ENCODE peak calls at places on chromosomes 7 and 10, in nine cellular contexts. V is breast epithelium, W is spleen, X is Panc1, L is HCT116, Y is stomach, H is HL-60, E is SK-N-SH, O is transverse colon. S is an unnamed sample. For H3K27me3, the result is how much of the 10 kb centered on the place peaks cover.

GRCh38 chr10:70255329-70256299 is 22.4 kb upstream of the PPA1 start:
- DNase-seq in V (peak), W (no peak), X (no peak), L (peak), Y (no peak), H (no peak), E (no peak), O (peak), S (peak)

GRCh38 chr7:155846156-155846555 is 33.9 kb upstream of the SHH start:
- DNase-seq in V (no peak), W (no peak), X (no peak), L (no peak), Y (no peak), H (no peak), E (no peak), O (no peak), S (no peak)

GRCh38 chr10:124138195-124138882 is 44.9 kb upstream of the CHST15 start:
- DNase-seq in V (peak), W (no peak), X (no peak), L (no peak), Y (no peak), H (no peak), E (no peak), O (no peak), S (no peak)

GRCh38 chr7:28183627-28184026 is 3.0 kb upstream of the JAZF1 start:
- DNase-seq in V (no peak), W (no peak), X (no peak), L (no peak), Y (no peak), H (no peak), E (peak), O (no peak), S (no peak)

GRCh38 chr7:131721660-131722059 is 165.2 kb upstream of the PODXL start:
- DNase-seq in V (no peak), W (no peak), X (no peak), L (no peak), Y (no peak), H (no peak), E (no peak), O (no peak), S (no peak)

GRCh38 chr10:14617125-14617524 is 157.6 kb downstream of the FAM107B start:
- DNase-seq in V (no peak), W (no peak), X (no peak), L (no peak), Y (no peak), H (no peak), E (no peak), O (no peak), S (no peak)

GRCh38 chr7:129644634-129645230 is 33.2 kb downstream of the NRF1 start:
- DNase-seq in V (no peak), W (no peak), X (peak), L (peak), Y (no peak), H (no peak), E (peak), O (no peak), S (no peak)

GRCh38 chr7:8443871-8444756 is 10.7 kb downstream of the NXPH1 start:
- DNase-seq in V (no peak), W (peak), X (no peak), L (no peak), Y (no peak), H (no peak), E (no peak), O (no peak), S (no peak)

GRCh38 chr7:123199869-123200268 is at the start of gene SLC13A1:
- DNase-seq in V (no peak), W (no peak), X (no peak), L (no peak), Y (no peak), H (no peak), E (no peak), O (no peak), S (no peak)

GRCh38 chr7:91031757-91032156 is 232.5 kb upstream of the FZD1 start:
- DNase-seq in V (no peak), W (no peak), X (no peak), L (no peak), Y (no peak), H (no peak), E (no peak), O (no peak), S (no peak)

GRCh38 chr7:37488163-37488759 is 39.6 kb upstream of the ELMO1 start:
- DNase-seq in V (no peak), W (no peak), X (no peak), L (no peak), Y (no peak), H (no peak), E (no peak), O (no peak), S (no peak)

GRCh38 chr10:49649294-49649693 is 30.2 kb upstream of the C10orf53 start:
- DNase-seq in V (no peak), W (no peak), X (no peak), L (no peak), Y (peak), H (peak), E (no peak), O (no peak), S (no peak)

GRCh38 chr7:140230862-140231778 is 54.3 kb upstream of the KDM7A start:
- DNase-seq in V (peak), W (peak), X (no peak), L (peak), Y (peak), H (no peak), E (peak), O (peak), S (peak)

GRCh38 chr10:47061776-47062175 is 150.5 kb downstream of the PTPN20 start:
- DNase-seq in V (no peak), W (peak), X (no peak), L (no peak), Y (no peak), H (no peak), E (no peak), O (no peak), S (no peak)

GRCh38 chr10:43227911-43228782 is 38.7 kb downstream of the RASGEF1A start:
- DNase-seq in V (no peak), W (peak), X (no peak), L (no peak), Y (no peak), H (no peak), E (no peak), O (peak), S (no peak)

GRCh38 chr10:30529373-30529998 is 95.5 kb downstream of the MAP3K8 start:
- DNase-seq in V (peak), W (peak), X (no peak), L (no peak), Y (peak), H (peak), E (no peak), O (peak), S (peak)

GRCh38 chr7:123727071-123727837 is 21.5 kb downstream of the WASL start:
- DNase-seq in V (no peak), W (no peak), X (no peak), L (no peak), Y (no peak), H (no peak), E (no peak), O (no peak), S (no peak)

DNA sequence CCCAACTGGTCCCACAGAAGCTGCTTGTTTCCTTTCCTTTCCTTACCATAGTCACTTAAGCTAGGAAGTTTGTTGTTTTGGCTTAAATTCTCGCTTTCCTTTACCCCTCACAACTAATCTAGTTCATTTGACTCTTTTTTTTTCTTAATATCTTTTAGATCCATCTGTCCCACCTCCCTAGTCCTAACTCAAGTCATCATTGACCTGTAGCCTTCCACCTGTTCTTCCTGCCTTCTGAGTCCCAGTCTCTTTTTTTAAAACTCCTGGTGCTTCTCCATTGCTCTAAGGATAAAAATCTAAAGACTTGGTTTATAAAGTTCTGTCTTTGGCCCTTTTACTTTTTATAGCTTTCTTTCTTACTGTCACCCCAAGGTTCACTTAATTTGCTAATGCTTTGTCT is 47.6 kb downstream of the RALA start:
- DNase-seq in V (no peak), W (no peak), X (no peak), L (no peak), Y (no peak), H (no peak), E (no peak), O (no peak), S (no peak)
- TF ChIP-seq POLR2AphosphoS5 in V (no peak), W (no peak), X (no peak), L (no peak), Y (no peak), H (no peak), E (no peak), O (no peak), S (no peak)

GRCh38 chr10:104139221-104139620 is 17.2 kb downstream of the SFR1 start:
- DNase-seq in V (no peak), W (no peak), X (no peak), L (no peak), Y (no peak), H (no peak), E (peak), O (no peak), S (no peak)
- TF ChIP-seq CTCF in V (no peak), W (no peak), X (peak), L (peak), Y (no peak), H (peak), E (peak), O (no peak), S (no peak)

DNA sequence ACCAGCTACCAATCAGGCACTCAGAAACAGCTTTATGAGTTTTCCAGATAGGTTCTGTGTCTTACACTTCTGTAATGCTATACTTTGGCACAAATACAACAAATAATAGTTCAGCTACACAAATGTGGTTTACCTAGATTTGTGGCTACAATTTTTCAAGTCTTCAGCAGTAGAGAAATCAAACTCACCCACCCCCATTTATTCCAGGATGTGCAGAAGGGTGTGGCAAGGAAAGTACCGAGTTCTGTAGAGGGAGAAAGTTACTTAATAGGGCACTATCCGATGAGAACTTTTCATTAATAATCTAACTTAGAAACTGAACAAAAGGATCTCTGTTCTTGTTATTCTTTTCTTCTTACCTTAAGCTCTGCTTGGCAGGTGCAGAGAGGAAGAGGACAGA is 30.3 kb upstream of the ATP6V0A4 start:
- DNase-seq in V (no peak), W (no peak), X (no peak), L (no peak), Y (no peak), H (no peak), E (no peak), O (no peak), S (no peak)
- H3K27me3 ChIP-seq in V (under half), W (under half), X (under half), L (under half), Y (under half), H (under half), E (under half), O (under half), S (under half)

DNA sequence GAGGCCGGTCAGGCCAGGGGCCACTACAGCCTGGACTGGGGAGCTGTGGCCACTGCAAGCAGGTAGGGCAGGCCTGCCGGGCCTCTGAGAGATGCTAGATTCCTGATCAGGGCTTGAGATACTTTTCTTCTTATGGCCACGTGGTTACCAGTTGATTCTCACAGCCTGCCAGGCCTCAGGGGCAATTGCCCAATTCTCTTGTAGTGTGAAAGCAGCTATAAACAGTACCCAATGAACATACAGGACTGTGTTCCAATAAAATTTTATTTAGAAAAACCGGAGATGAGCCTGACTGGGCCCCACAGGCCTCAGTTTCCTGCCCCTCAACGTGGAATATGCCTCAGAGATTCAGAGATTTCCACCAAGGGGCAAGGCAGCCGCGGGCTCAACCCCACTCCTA is 475.2 kb downstream of the TCERG1L start:
- DNase-seq in V (no peak), W (no peak), X (no peak), L (no peak), Y (no peak), H (no peak), E (no peak), O (no peak), S (no peak)
- TF ChIP-seq POLR2AphosphoS5 in V (no peak), W (no peak), X (no peak), L (no peak), Y (no peak), H (no peak), E (no peak), O (no peak), S (no peak)

GRCh38 chr10:111756541-111757061 is 427.0 kb downstream of the GPAM start:
- DNase-seq in V (no peak), W (no peak), X (peak), L (peak), Y (no peak), H (no peak), E (peak), O (peak), S (peak)
- TF ChIP-seq CTCF in V (peak), W (no peak), X (peak), L (peak), Y (no peak), H (no peak), E (no peak), O (peak), S (no peak)

GRCh38 chr10:6602021-6602699 is 22.1 kb upstream of the PRKCQ start:
- DNase-seq in V (no peak), W (no peak), X (no peak), L (no peak), Y (no peak), H (no peak), E (no peak), O (no peak), S (no peak)

GRCh38 chr10:6603142-6604125 is 23.4 kb upstream of the PRKCQ start:
- DNase-seq in V (no peak), W (no peak), X (no peak), L (no peak), Y (no peak), H (no peak), E (no peak), O (no peak), S (no peak)

GRCh38 chr10:6600224-6600987 is 20.3 kb upstream of the PRKCQ start:
- DNase-seq in V (no peak), W (no peak), X (no peak), L (no peak), Y (no peak), H (no peak), E (no peak), O (no peak), S (no peak)

GRCh38 chr10:6602700-6603084 is 22.6 kb upstream of the PRKCQ start:
- DNase-seq in V (no peak), W (no peak), X (no peak), L (no peak), Y (no peak), H (no peak), E (no peak), O (no peak), S (no peak)

DNA sequence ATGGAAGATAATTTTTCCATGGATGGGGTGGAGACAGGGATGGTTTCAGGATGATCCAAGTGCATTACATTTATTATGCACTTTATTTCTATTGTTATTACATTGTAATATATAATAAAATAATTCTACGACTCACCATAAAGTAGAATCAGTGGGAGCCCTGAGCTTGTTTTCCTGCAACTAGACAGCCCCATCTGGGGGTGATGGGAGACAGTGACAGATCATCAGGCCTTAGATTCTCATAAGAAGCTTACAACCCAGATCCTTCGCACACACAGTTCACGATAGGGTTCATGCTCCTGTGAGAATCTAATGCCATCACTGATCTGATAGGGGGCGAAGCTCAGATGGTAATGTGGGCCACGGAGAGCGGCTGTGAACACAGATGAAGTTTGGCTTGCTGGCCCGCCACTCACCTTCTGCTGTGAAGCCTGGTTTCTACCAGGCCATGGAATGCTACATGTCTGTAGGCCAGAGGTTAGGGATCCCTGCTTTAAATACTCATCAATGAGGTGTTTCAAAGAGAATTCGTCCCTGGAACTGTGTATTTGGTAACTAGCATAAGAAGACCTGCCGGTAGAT is 21.2 kb upstream of the PRKCQ start:
- DNase-seq in V (no peak), W (no peak), X (no peak), L (no peak), Y (no peak), H (no peak), E (no peak), O (no peak), S (no peak)
- H3K27me3 ChIP-seq in V (under half), W (under half), X (under half), L (half or more), Y (under half), H (under half), E (under half), O (under half), S (under half)

GRCh38 chr10:118689070-118689858 is 65.5 kb downstream of the CACUL1 start:
- DNase-seq in V (no peak), W (no peak), X (no peak), L (no peak), Y (no peak), H (no peak), E (no peak), O (no peak), S (no peak)

GRCh38 chr10:118698421-118698820 is 56.3 kb downstream of the CACUL1 start:
- DNase-seq in V (no peak), W (peak), X (no peak), L (peak), Y (peak), H (no peak), E (peak), O (peak), S (no peak)

GRCh38 chr10:118692911-118693310 is 61.9 kb downstream of the CACUL1 start:
- DNase-seq in V (no peak), W (no peak), X (no peak), L (no peak), Y (no peak), H (no peak), E (peak), O (no peak), S (no peak)

DNA sequence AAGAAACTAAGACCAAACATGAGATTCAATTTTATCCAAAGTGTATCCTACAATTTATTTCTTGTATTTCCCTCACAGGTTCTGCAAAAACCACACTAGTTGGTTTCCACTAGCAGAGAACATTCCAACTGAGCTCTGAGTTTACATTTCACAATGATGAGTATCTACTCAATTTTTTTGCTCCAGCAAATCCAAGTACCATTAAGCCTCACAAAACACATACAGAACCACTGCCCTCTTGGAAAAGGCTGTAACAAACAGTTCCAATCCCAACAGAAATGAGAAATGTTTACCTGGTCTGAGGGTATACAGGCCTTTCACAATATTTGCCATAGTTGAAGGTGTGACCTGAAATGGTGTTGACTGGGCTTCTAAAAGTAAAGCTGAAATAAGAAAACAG is 59.9 kb downstream of the CACUL1 start:
- DNase-seq in V (no peak), W (no peak), X (no peak), L (no peak), Y (no peak), H (no peak), E (no peak), O (no peak), S (no peak)
- TF ChIP-seq POLR2AphosphoS5 in V (no peak), W (no peak), X (no peak), L (no peak), Y (peak), H (no peak), E (no peak), O (no peak), S (no peak)

DNA sequence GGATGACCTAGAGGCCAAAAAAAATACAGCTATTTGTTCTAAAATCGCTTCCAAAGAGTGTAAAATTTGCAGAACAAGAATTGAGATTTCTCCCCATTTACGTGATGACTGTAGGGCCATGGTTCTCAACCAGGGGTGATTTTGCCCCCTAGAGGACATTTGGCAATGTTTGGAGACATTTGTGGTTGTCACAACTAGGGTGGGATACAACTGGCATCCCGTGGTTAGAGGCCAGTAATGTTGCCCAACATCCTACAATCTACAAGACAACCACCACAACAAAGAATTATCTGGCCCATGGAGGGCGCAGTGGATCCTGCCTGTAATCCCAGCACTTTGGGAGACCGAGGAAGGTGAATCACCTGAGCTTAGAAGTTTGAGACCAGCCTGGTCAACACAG is 22.8 kb upstream of the MALSU1 start:
- DNase-seq in V (no peak), W (no peak), X (no peak), L (no peak), Y (no peak), H (peak), E (no peak), O (no peak), S (no peak)
- TF ChIP-seq CTCF in V (no peak), W (no peak), X (peak), L (peak), Y (no peak), H (no peak), E (peak), O (no peak), S (no peak)